ENCODE peak calls at places on chromosomes 2 and 18, in nine cellular contexts. V is left ventricle myocardium superior; O is activated CD8-positive, alpha-beta memory T cell treated with anti-CD3 and anti-CD28 coated beads for 24 hours; A is Ammon's horn; D is right cardiac atrium; Q is stimulated activated CD4-positive, alpha-beta T cell treated with anti-CD3 and anti-CD28 coated beads, Interleukin-4, amount 100 ng/mL, for 4 hours; Z is Karpas-422; P is heart left ventricle; Y is NCI-H1105. G is an unnamed sample.

GRCh38 chr2:216350214-216350789 is 22.0 kb downstream of the MARCHF4 start:
- DNase-seq in V (no peak), O (peak), A (no peak), D (no peak), Q (no peak), Z (no peak), P (no peak), Y (no peak), G (no peak)

GRCh38 chr18:61471832-61472406 is 138.7 kb downstream of the CDH20 start:
- DNase-seq in V (no peak), O (no peak), A (no peak), D (no peak), Q (no peak), Z (no peak), P (no peak), Y (no peak), G (no peak)

GRCh38 chr2:96108578-96109561 is 7.5 kb downstream of the ADRA2B start:
- DNase-seq in V (peak), O (no peak), A (no peak), D (peak), Q (no peak), Z (no peak), P (peak), Y (no peak), G (no peak)

GRCh38 chr18:13281406-13281805 is 62.8 kb downstream of the LDLRAD4 start:
- DNase-seq in V (no peak), O (no peak), A (no peak), D (no peak), Q (no peak), Z (no peak), P (no peak), Y (no peak), G (no peak)

GRCh38 chr2:42429352-42429751 is 64.4 kb downstream of the KCNG3 start:
- DNase-seq in V (no peak), O (no peak), A (no peak), D (no peak), Q (no peak), Z (no peak), P (no peak), Y (no peak), G (no peak)

GRCh38 chr2:102698369-102699111 is 63.3 kb upstream of the TMEM182 start:
- DNase-seq in V (no peak), O (no peak), A (no peak), D (no peak), Q (no peak), Z (no peak), P (no peak), Y (peak), G (no peak)

GRCh38 chr18:24126155-24126947 is 12.5 kb upstream of the CABYR start:
- DNase-seq in V (no peak), O (no peak), A (no peak), D (no peak), Q (no peak), Z (no peak), P (no peak), Y (no peak), G (no peak)

GRCh38 chr2:231383701-231384435 is 11.6 kb upstream of the B3GNT7 start:
- DNase-seq in V (peak), O (no peak), A (no peak), D (no peak), Q (no peak), Z (no peak), P (no peak), Y (no peak), G (no peak)

GRCh38 chr2:241271641-241272297 is 43.7 kb downstream of the HDLBP start:
- DNase-seq in V (peak), O (peak), A (peak), D (peak), Q (peak), Z (peak), P (peak), Y (no peak), G (peak)

G was measured in amygdala.